ENCODE peak calls at places on chromosomes 16 and 17, in ten cellular contexts. One of them, this sample, is unnamed.

GRCh38 chr17:49729074-49729473 is 21.3 kb upstream of the SLC35B1 start:
- DNase-seq in skeletal muscle cell: no peak
- DNase-seq in fibroblast of lung: no peak
- DNase-seq in HT-29: no peak
- DNase-seq in GM06990: no peak
- DNase-seq in GM12865: no peak
- DNase-seq in BJ: no peak
- DNase-seq in stimulated activated CD8-positive, alpha-beta memory T cell treated with anti-CD3 and anti-CD28 coated beads, Interleukin-7, amount 100 ng/mL, for 1 hour: no peak
- DNase-seq in retinal pigment epithelial cell: no peak
- DNase-seq in EH: no peak
- DNase-seq in this sample: no peak

GRCh38 chr17:47810200-47810821 is 11.3 kb downstream of the OSBPL7 start:
- DNase-seq in fibroblast of lung: peak; percentile 84
- DNase-seq in stimulated activated CD8-positive, alpha-beta memory T cell treated with anti-CD3 and anti-CD28 coated beads, Interleukin-7, amount 100 ng/mL, for 1 hour: no peak
- DNase-seq in BJ: peak; percentile 74
- DNase-seq in skeletal muscle cell: peak; percentile 73
- DNase-seq in EH: peak; percentile 89
- DNase-seq in retinal pigment epithelial cell: peak; percentile 80
- DNase-seq in GM06990: no peak
- DNase-seq in GM12865: no peak
- DNase-seq in HT-29: peak; percentile 72
- DNase-seq in this sample: no peak

GRCh38 chr17:79833744-79834574 is 5.3 kb downstream of the CBX4 start:
- DNase-seq in skeletal muscle cell: no peak
- DNase-seq in retinal pigment epithelial cell: no peak
- DNase-seq in GM12865: no peak
- DNase-seq in HT-29: no peak
- DNase-seq in BJ: no peak
- DNase-seq in stimulated activated CD8-positive, alpha-beta memory T cell treated with anti-CD3 and anti-CD28 coated beads, Interleukin-7, amount 100 ng/mL, for 1 hour: no peak
- DNase-seq in GM06990: no peak
- DNase-seq in EH: no peak
- DNase-seq in fibroblast of lung: no peak
- DNase-seq in this sample: peak; percentile 25

GRCh38 chr16:11668590-11669379 is 530 bp downstream of the SNN start:
- DNase-seq in fibroblast of lung: no peak
- DNase-seq in GM06990: peak; percentile 56
- DNase-seq in stimulated activated CD8-positive, alpha-beta memory T cell treated with anti-CD3 and anti-CD28 coated beads, Interleukin-7, amount 100 ng/mL, for 1 hour: no peak
- DNase-seq in GM12865: no peak
- DNase-seq in BJ: no peak
- DNase-seq in EH: no peak
- DNase-seq in HT-29: no peak
- DNase-seq in retinal pigment epithelial cell: no peak
- DNase-seq in skeletal muscle cell: no peak
- DNase-seq in this sample: peak; percentile 42

GRCh38 chr17:80937501-80938356 is 53.9 kb upstream of the CHMP6 start:
- DNase-seq in BJ: no peak
- DNase-seq in EH: no peak
- DNase-seq in skeletal muscle cell: no peak
- DNase-seq in HT-29: no peak
- DNase-seq in fibroblast of lung: no peak
- DNase-seq in retinal pigment epithelial cell: no peak
- DNase-seq in GM12865: no peak
- DNase-seq in stimulated activated CD8-positive, alpha-beta memory T cell treated with anti-CD3 and anti-CD28 coated beads, Interleukin-7, amount 100 ng/mL, for 1 hour: no peak
- DNase-seq in GM06990: no peak
- DNase-seq in this sample: no peak

GRCh38 chr16:15961060-15961511 is 11.7 kb downstream of the ABCC1 start:
- DNase-seq in BJ: no peak
- DNase-seq in fibroblast of lung: peak; percentile 47
- DNase-seq in HT-29: no peak
- DNase-seq in GM06990: peak; percentile 59
- DNase-seq in stimulated activated CD8-positive, alpha-beta memory T cell treated with anti-CD3 and anti-CD28 coated beads, Interleukin-7, amount 100 ng/mL, for 1 hour: peak; percentile 30
- DNase-seq in GM12865: peak; percentile 94
- DNase-seq in skeletal muscle cell: no peak
- DNase-seq in retinal pigment epithelial cell: no peak
- DNase-seq in EH: no peak
- DNase-seq in this sample: no peak

GRCh38 chr17:47720754-47721533 is 12.1 kb upstream of the TBX21 start:
- DNase-seq in GM12865: peak; percentile 64
- DNase-seq in stimulated activated CD8-positive, alpha-beta memory T cell treated with anti-CD3 and anti-CD28 coated beads, Interleukin-7, amount 100 ng/mL, for 1 hour: peak; percentile 75
- DNase-seq in EH: peak; percentile 64
- DNase-seq in fibroblast of lung: no peak
- DNase-seq in GM06990: peak; percentile 62
- DNase-seq in BJ: no peak
- DNase-seq in retinal pigment epithelial cell: no peak
- DNase-seq in skeletal muscle cell: no peak
- DNase-seq in HT-29: no peak
- DNase-seq in this sample: no peak

GRCh38 chr16:89330177-89330856 is 112.8 kb downstream of the ZNF778 start:
- DNase-seq in HT-29: peak; percentile 84
- DNase-seq in retinal pigment epithelial cell: no peak
- DNase-seq in GM12865: no peak
- DNase-seq in stimulated activated CD8-positive, alpha-beta memory T cell treated with anti-CD3 and anti-CD28 coated beads, Interleukin-7, amount 100 ng/mL, for 1 hour: no peak
- DNase-seq in GM06990: no peak
- DNase-seq in skeletal muscle cell: no peak
- DNase-seq in BJ: no peak
- DNase-seq in fibroblast of lung: no peak
- DNase-seq in EH: peak; percentile 50
- DNase-seq in this sample: no peak

GRCh38 chr17:78356163-78356713 is 3.6 kb downstream of the SOCS3 start:
- DNase-seq in HT-29: peak; percentile 38
- DNase-seq in fibroblast of lung: peak; percentile 80
- DNase-seq in GM12865: peak; percentile 98
- DNase-seq in stimulated activated CD8-positive, alpha-beta memory T cell treated with anti-CD3 and anti-CD28 coated beads, Interleukin-7, amount 100 ng/mL, for 1 hour: peak; percentile 73
- DNase-seq in skeletal muscle cell: peak; percentile 80
- DNase-seq in GM06990: peak; percentile 82
- DNase-seq in retinal pigment epithelial cell: peak; percentile 71
- DNase-seq in BJ: no peak
- DNase-seq in EH: peak; percentile 95
- DNase-seq in this sample: no peak

GRCh38 chr17:83200231-83200699 is 120.9 kb downstream of the METRNL start:
- DNase-seq in GM06990: peak; percentile 61
- DNase-seq in retinal pigment epithelial cell: no peak
- DNase-seq in BJ: no peak
- DNase-seq in EH: peak; percentile 92
- DNase-seq in fibroblast of lung: no peak
- DNase-seq in stimulated activated CD8-positive, alpha-beta memory T cell treated with anti-CD3 and anti-CD28 coated beads, Interleukin-7, amount 100 ng/mL, for 1 hour: peak; percentile 48
- DNase-seq in HT-29: no peak
- DNase-seq in skeletal muscle cell: no peak
- DNase-seq in GM12865: peak; percentile 39
- DNase-seq in this sample: no peak

GRCh38 chr16:71288570-71288889 is 672 bp downstream of the CMTR2 start:
- DNase-seq in stimulated activated CD8-positive, alpha-beta memory T cell treated with anti-CD3 and anti-CD28 coated beads, Interleukin-7, amount 100 ng/mL, for 1 hour: no peak
- DNase-seq in EH: no peak
- DNase-seq in fibroblast of lung: no peak
- DNase-seq in BJ: no peak
- DNase-seq in HT-29: no peak
- DNase-seq in GM12865: peak; percentile 19
- DNase-seq in skeletal muscle cell: no peak
- DNase-seq in retinal pigment epithelial cell: peak; percentile 42
- DNase-seq in GM06990: peak; percentile 6
- DNase-seq in this sample: no peak

GRCh38 chr16:72051818-72052217 is 2.5 kb upstream of the HP start:
- DNase-seq in fibroblast of lung: no peak
- DNase-seq in EH: no peak
- DNase-seq in GM06990: no peak
- DNase-seq in HT-29: no peak
- DNase-seq in GM12865: no peak
- DNase-seq in skeletal muscle cell: no peak
- DNase-seq in stimulated activated CD8-positive, alpha-beta memory T cell treated with anti-CD3 and anti-CD28 coated beads, Interleukin-7, amount 100 ng/mL, for 1 hour: no peak
- DNase-seq in retinal pigment epithelial cell: no peak
- DNase-seq in BJ: no peak
- DNase-seq in this sample: no peak

GRCh38 chr16:30778549-30779244 is 8.3 kb downstream of the ZNF629 start:
- DNase-seq in EH: peak; percentile 14
- DNase-seq in skeletal muscle cell: no peak
- DNase-seq in GM12865: peak; percentile 1
- DNase-seq in HT-29: no peak
- DNase-seq in fibroblast of lung: peak; percentile 88
- DNase-seq in stimulated activated CD8-positive, alpha-beta memory T cell treated with anti-CD3 and anti-CD28 coated beads, Interleukin-7, amount 100 ng/mL, for 1 hour: no peak
- DNase-seq in GM06990: no peak
- DNase-seq in BJ: no peak
- DNase-seq in retinal pigment epithelial cell: no peak
- DNase-seq in this sample: no peak

GRCh38 chr17:83203472-83204221 is 124.2 kb downstream of the METRNL start:
- DNase-seq in EH: no peak
- DNase-seq in GM12865: no peak
- DNase-seq in skeletal muscle cell: no peak
- DNase-seq in retinal pigment epithelial cell: no peak
- DNase-seq in HT-29: no peak
- DNase-seq in GM06990: no peak
- DNase-seq in BJ: no peak
- DNase-seq in stimulated activated CD8-positive, alpha-beta memory T cell treated with anti-CD3 and anti-CD28 coated beads, Interleukin-7, amount 100 ng/mL, for 1 hour: no peak
- DNase-seq in fibroblast of lung: no peak
- DNase-seq in this sample: no peak

GRCh38 chr17:1764274-1764673 is 2.4 kb downstream of the SERPINF1 start:
- DNase-seq in GM06990: peak; percentile 69
- DNase-seq in GM12865: peak; percentile 42
- DNase-seq in BJ: peak; percentile 66
- DNase-seq in retinal pigment epithelial cell: peak; percentile 68
- DNase-seq in fibroblast of lung: peak; percentile 93
- DNase-seq in skeletal muscle cell: peak; percentile 84
- DNase-seq in EH: peak; percentile 85
- DNase-seq in stimulated activated CD8-positive, alpha-beta memory T cell treated with anti-CD3 and anti-CD28 coated beads, Interleukin-7, amount 100 ng/mL, for 1 hour: peak; percentile 23
- DNase-seq in HT-29: no peak
- DNase-seq in this sample: peak; percentile 39

GRCh38 chr16:84489141-84489540 is 15.3 kb downstream of the MEAK7 start:
- DNase-seq in BJ: no peak
- DNase-seq in HT-29: no peak
- DNase-seq in GM06990: no peak
- DNase-seq in EH: no peak
- DNase-seq in stimulated activated CD8-positive, alpha-beta memory T cell treated with anti-CD3 and anti-CD28 coated beads, Interleukin-7, amount 100 ng/mL, for 1 hour: no peak
- DNase-seq in fibroblast of lung: no peak
- DNase-seq in GM12865: no peak
- DNase-seq in retinal pigment epithelial cell: no peak
- DNase-seq in skeletal muscle cell: no peak
- DNase-seq in this sample: no peak

GRCh38 chr16:50448522-50448921 is 79.7 kb upstream of the BRD7 start:
- DNase-seq in GM06990: no peak
- DNase-seq in HT-29: peak; percentile 13
- DNase-seq in fibroblast of lung: no peak
- DNase-seq in BJ: no peak
- DNase-seq in skeletal muscle cell: no peak
- DNase-seq in retinal pigment epithelial cell: no peak
- DNase-seq in EH: no peak
- DNase-seq in GM12865: no peak
- DNase-seq in stimulated activated CD8-positive, alpha-beta memory T cell treated with anti-CD3 and anti-CD28 coated beads, Interleukin-7, amount 100 ng/mL, for 1 hour: no peak
- DNase-seq in this sample: peak; percentile 40

GRCh38 chr17:13076905-13077304 is 59.1 kb upstream of the ELAC2 start:
- DNase-seq in HT-29: no peak
- DNase-seq in GM12865: no peak
- DNase-seq in BJ: no peak
- DNase-seq in EH: no peak
- DNase-seq in skeletal muscle cell: no peak
- DNase-seq in stimulated activated CD8-positive, alpha-beta memory T cell treated with anti-CD3 and anti-CD28 coated beads, Interleukin-7, amount 100 ng/mL, for 1 hour: no peak
- DNase-seq in GM06990: no peak
- DNase-seq in retinal pigment epithelial cell: no peak
- DNase-seq in fibroblast of lung: peak; percentile 23
- DNase-seq in this sample: no peak

GRCh38 chr16:57892041-57892440 is 78.9 kb downstream of the CNGB1 start:
- DNase-seq in skeletal muscle cell: peak; percentile 66
- DNase-seq in fibroblast of lung: peak; percentile 46
- DNase-seq in stimulated activated CD8-positive, alpha-beta memory T cell treated with anti-CD3 and anti-CD28 coated beads, Interleukin-7, amount 100 ng/mL, for 1 hour: no peak
- DNase-seq in BJ: peak; percentile 78
- DNase-seq in GM06990: no peak
- DNase-seq in EH: peak; percentile 93
- DNase-seq in GM12865: no peak
- DNase-seq in retinal pigment epithelial cell: no peak
- DNase-seq in HT-29: no peak
- DNase-seq in this sample: peak; percentile 29

GRCh38 chr17:47288531-47289116 is 35.0 kb downstream of the ITGB3 start:
- DNase-seq in GM06990: no peak
- DNase-seq in EH: peak; percentile 43
- DNase-seq in BJ: no peak
- DNase-seq in HT-29: no peak
- DNase-seq in GM12865: no peak
- DNase-seq in fibroblast of lung: peak; percentile 62
- DNase-seq in skeletal muscle cell: no peak
- DNase-seq in retinal pigment epithelial cell: no peak
- DNase-seq in stimulated activated CD8-positive, alpha-beta memory T cell treated with anti-CD3 and anti-CD28 coated beads, Interleukin-7, amount 100 ng/mL, for 1 hour: no peak
- DNase-seq in this sample: no peak

GRCh38 chr17:63675607-63676539 is 24.1 kb downstream of the LIMD2 start:
- DNase-seq in skeletal muscle cell: peak; percentile 31
- DNase-seq in retinal pigment epithelial cell: peak; percentile 79
- DNase-seq in stimulated activated CD8-positive, alpha-beta memory T cell treated with anti-CD3 and anti-CD28 coated beads, Interleukin-7, amount 100 ng/mL, for 1 hour: no peak
- DNase-seq in EH: peak; percentile 92
- DNase-seq in BJ: no peak
- DNase-seq in GM12865: no peak
- DNase-seq in HT-29: peak; percentile 96
- DNase-seq in GM06990: no peak
- DNase-seq in fibroblast of lung: peak; percentile 90
- DNase-seq in this sample: no peak

GRCh38 chr16:261031-261691 is 14.6 kb downstream of the RGS11 start:
- DNase-seq in EH: no peak
- DNase-seq in HT-29: no peak
- DNase-seq in GM12865: no peak
- DNase-seq in GM06990: no peak
- DNase-seq in BJ: no peak
- DNase-seq in retinal pigment epithelial cell: no peak
- DNase-seq in fibroblast of lung: no peak
- DNase-seq in skeletal muscle cell: no peak
- DNase-seq in stimulated activated CD8-positive, alpha-beta memory T cell treated with anti-CD3 and anti-CD28 coated beads, Interleukin-7, amount 100 ng/mL, for 1 hour: no peak
- DNase-seq in this sample: no peak

GRCh38 chr16:73735954-73736353 is 560.7 kb upstream of the PSMD7 start:
- DNase-seq in GM12865: peak; percentile 15
- DNase-seq in stimulated activated CD8-positive, alpha-beta memory T cell treated with anti-CD3 and anti-CD28 coated beads, Interleukin-7, amount 100 ng/mL, for 1 hour: no peak
- DNase-seq in HT-29: no peak
- DNase-seq in GM06990: no peak
- DNase-seq in fibroblast of lung: no peak
- DNase-seq in retinal pigment epithelial cell: no peak
- DNase-seq in skeletal muscle cell: no peak
- DNase-seq in BJ: no peak
- DNase-seq in EH: no peak
- DNase-seq in this sample: no peak

GRCh38 chr16:31875112-31875803 is 1.7 kb downstream of the ZNF267 start:
- DNase-seq in GM12865: no peak
- DNase-seq in EH: peak; percentile 64
- DNase-seq in GM06990: no peak
- DNase-seq in HT-29: no peak
- DNase-seq in skeletal muscle cell: no peak
- DNase-seq in retinal pigment epithelial cell: no peak
- DNase-seq in stimulated activated CD8-positive, alpha-beta memory T cell treated with anti-CD3 and anti-CD28 coated beads, Interleukin-7, amount 100 ng/mL, for 1 hour: no peak
- DNase-seq in BJ: no peak
- DNase-seq in fibroblast of lung: no peak
- DNase-seq in this sample: no peak

GRCh38 chr17:67105213-67105612 is 60.9 kb downstream of the CACNG1 start:
- DNase-seq in fibroblast of lung: peak; percentile 66
- DNase-seq in BJ: peak; percentile 38
- DNase-seq in GM12865: no peak
- DNase-seq in skeletal muscle cell: no peak
- DNase-seq in retinal pigment epithelial cell: peak; percentile 36
- DNase-seq in HT-29: no peak
- DNase-seq in EH: peak; percentile 52
- DNase-seq in GM06990: no peak
- DNase-seq in stimulated activated CD8-positive, alpha-beta memory T cell treated with anti-CD3 and anti-CD28 coated beads, Interleukin-7, amount 100 ng/mL, for 1 hour: no peak
- DNase-seq in this sample: no peak

GRCh38 chr17:65195716-65196115 is 58.5 kb downstream of the RGS9 start:
- DNase-seq in fibroblast of lung: no peak
- DNase-seq in EH: no peak
- DNase-seq in stimulated activated CD8-positive, alpha-beta memory T cell treated with anti-CD3 and anti-CD28 coated beads, Interleukin-7, amount 100 ng/mL, for 1 hour: no peak
- DNase-seq in GM06990: no peak
- DNase-seq in GM12865: no peak
- DNase-seq in skeletal muscle cell: no peak
- DNase-seq in retinal pigment epithelial cell: no peak
- DNase-seq in HT-29: no peak
- DNase-seq in BJ: no peak
- DNase-seq in this sample: no peak

GRCh38 chr17:60372790-60373483 is 19.0 kb downstream of the USP32 start:
- DNase-seq in EH: peak; percentile 84
- DNase-seq in HT-29: no peak
- DNase-seq in GM06990: no peak
- DNase-seq in BJ: peak; percentile 32
- DNase-seq in retinal pigment epithelial cell: no peak
- DNase-seq in skeletal muscle cell: no peak
- DNase-seq in GM12865: peak; percentile 20
- DNase-seq in fibroblast of lung: peak; percentile 65
- DNase-seq in stimulated activated CD8-positive, alpha-beta memory T cell treated with anti-CD3 and anti-CD28 coated beads, Interleukin-7, amount 100 ng/mL, for 1 hour: no peak
- DNase-seq in this sample: no peak